ENCODE peak calls at places on chromosomes 4 and X, in six cellular contexts. B, U, H, Y, N and D are unnamed samples.

GRCh38 chr4:69308634-69309033 is 28.4 kb downstream of the UGT2B28 start:
- DNase-seq in B (no peak), Y (no peak), N (no peak), U (no peak), H (no peak), D (no peak)

GRCh38 chrX:69232945-69233344 is 67.7 kb upstream of the PJA1 start:
- DNase-seq in N (no peak), H (peak), Y (no peak), U (no peak), B (no peak), D (no peak)

GRCh38 chr4:25258980-25259578 is 25.2 kb downstream of the PI4K2B start:
- DNase-seq in H (no peak), B (no peak), N (no peak), U (no peak), Y (no peak), D (no peak)

GRCh38 chrX:77917294-77917933 is 6.9 kb downstream of the ATP7A start:
- DNase-seq in B (no peak), H (no peak), Y (no peak), U (no peak), N (no peak), D (no peak)

GRCh38 chrX:41730101-41730500 is 6.1 kb downstream of the GPR82 start:
- DNase-seq in B (no peak), H (no peak), N (no peak), Y (no peak), U (no peak), D (no peak)

GRCh38 chr4:71303850-71304249 is 35.0 kb upstream of the SLC4A4 start:
- DNase-seq in U (no peak), B (no peak), H (no peak), Y (no peak), N (no peak), D (no peak)

GRCh38 chrX:97159916-97160800 is 276.4 kb downstream of the RPA4 start:
- DNase-seq in B (no peak), H (no peak), U (peak), N (no peak), Y (no peak), D (no peak)

GRCh38 chr4:156710571-156711195 is 260.9 kb downstream of the PDGFC start:
- DNase-seq in Y (no peak), H (no peak), B (no peak), N (no peak), U (peak), D (no peak)

GRCh38 chr4:143336828-143337599 is at the start of gene GAB1:
- DNase-seq in N (no peak), Y (no peak), U (peak), H (peak), B (peak), D (peak)

GRCh38 chr4:3270141-3270611 is 21.2 kb downstream of the MSANTD1 start:
- DNase-seq in Y (no peak), H (no peak), N (no peak), U (no peak), B (no peak), D (no peak)

GRCh38 chr4:184251680-184252000 is 34.0 kb upstream of the ENPP6 start:
- DNase-seq in U (no peak), H (no peak), Y (no peak), N (no peak), B (no peak), D (no peak)

GRCh38 chr4:139022835-139023234 is 7.3 kb downstream of the NOCT start:
- DNase-seq in B (no peak), U (no peak), Y (no peak), N (no peak), H (no peak), D (no peak)

GRCh38 chrX:9788908-9789307 is 2.7 kb downstream of the SHROOM2 start:
- DNase-seq in U (peak), N (no peak), H (no peak), B (no peak), Y (no peak), D (no peak)

GRCh38 chr4:13547563-13548041 is 3.3 kb upstream of the NKX3-2 start:
- DNase-seq in U (no peak), N (no peak), H (no peak), B (peak), Y (no peak), D (peak)

GRCh38 chrX:12956704-12957541 is 18.0 kb upstream of the TMSB4X start:
- DNase-seq in H (peak), N (no peak), U (no peak), B (no peak), Y (peak), D (peak)

GRCh38 chr4:80989921-80990544 is 40.5 kb upstream of the BMP3 start:
- DNase-seq in Y (peak), N (peak), U (peak), B (peak), H (peak), D (no peak)

GRCh38 chr4:180640193-180640592 is 1603.0 kb upstream of the TENM3 start:
- DNase-seq in Y (no peak), H (no peak), N (no peak), B (no peak), U (no peak), D (no peak)

GRCh38 chrX:48470833-48471118 is 716 bp upstream of the SLC38A5 start:
- DNase-seq in U (peak), B (no peak), Y (no peak), H (peak), N (no peak), D (no peak)
- TF ChIP-seq POLR2AphosphoS5 in U (peak), B (no peak), Y (no peak), H (no peak), N (no peak), D (no peak)

GRCh38 chr4:168536448-168536847 is 39.6 kb downstream of the PALLD start:
- DNase-seq in H (peak), N (no peak), Y (no peak), U (no peak), B (no peak), D (no peak)

GRCh38 chr4:168534535-168534934 is 37.7 kb downstream of the PALLD start:
- DNase-seq in H (no peak), U (no peak), Y (no peak), B (no peak), N (no peak), D (no peak)

GRCh38 chr4:168537556-168537955 is 40.7 kb downstream of the PALLD start:
- DNase-seq in Y (no peak), B (no peak), H (no peak), U (no peak), N (no peak), D (no peak)

GRCh38 chr4:168535689-168536088 is 38.8 kb downstream of the PALLD start:
- DNase-seq in U (no peak), Y (no peak), B (no peak), H (no peak), N (no peak), D (no peak)

GRCh38 chr4:168537086-168537485 is 40.2 kb downstream of the PALLD start:
- DNase-seq in U (no peak), H (no peak), B (no peak), N (no peak), Y (no peak), D (no peak)
- TF ChIP-seq TAF1 in U (no peak), H (no peak), B (no peak), N (no peak), Y (no peak), D (no peak)

GRCh38 chr4:6192245-6192644 is 8.1 kb downstream of the JAKMIP1 start:
- DNase-seq in U (peak), Y (no peak), N (no peak), B (no peak), H (peak), D (no peak)

GRCh38 chr4:6190486-6190885 is 9.9 kb downstream of the JAKMIP1 start:
- DNase-seq in Y (no peak), B (no peak), U (no peak), N (no peak), H (no peak), D (no peak)

GRCh38 chr4:6189511-6189910 is 10.8 kb downstream of the JAKMIP1 start:
- DNase-seq in H (no peak), B (no peak), Y (no peak), N (no peak), U (no peak), D (no peak)

GRCh38 chr4:6193399-6193798 is 7.0 kb downstream of the JAKMIP1 start:
- DNase-seq in B (no peak), U (no peak), H (no peak), N (no peak), Y (no peak), D (no peak)

GRCh38 chr4:6191448-6192130 is 8.8 kb downstream of the JAKMIP1 start:
- DNase-seq in N (no peak), B (no peak), Y (no peak), H (no peak), U (peak), D (no peak)
- TF ChIP-seq POLR2A in N (no peak), B (no peak), Y (no peak), H (no peak), U (no peak), D (no peak)

GRCh38 chr4:40196724-40197281 is at the start of gene RHOH:
- DNase-seq in B (no peak), N (no peak), Y (no peak), U (no peak), H (peak), D (no peak)

GRCh38 chr4:40197879-40198689 is 1.3 kb downstream of the RHOH start:
- DNase-seq in Y (no peak), N (no peak), H (peak), U (no peak), B (no peak), D (no peak)

GRCh38 chr4:40200881-40201797 is 4.3 kb downstream of the RHOH start:
- DNase-seq in U (no peak), Y (no peak), H (peak), N (no peak), B (no peak), D (no peak)

GRCh38 chr4:40199999-40200880 is 3.4 kb downstream of the RHOH start:
- DNase-seq in H (peak), N (no peak), Y (peak), B (no peak), U (no peak), D (no peak)

GRCh38 chr4:40199179-40199670 is 2.4 kb downstream of the RHOH start:
- DNase-seq in N (no peak), U (no peak), B (no peak), Y (no peak), H (peak), D (no peak)
- TF ChIP-seq POLR2AphosphoS5 in N (no peak), U (no peak), B (peak), Y (peak), H (no peak), D (no peak)

GRCh38 chr4:10730590-10730989 is 46.0 kb upstream of the CLNK start:
- DNase-seq in B (no peak), H (no peak), Y (peak), U (no peak), N (no peak), D (no peak)
- TF ChIP-seq TAF1 in B (no peak), H (no peak), Y (no peak), U (no peak), N (no peak), D (no peak)

GRCh38 chr4:173041482-173041881 is 127.1 kb upstream of the GALNT7 start:
- DNase-seq in B (no peak), U (no peak), N (no peak), Y (no peak), H (no peak), D (no peak)

GRCh38 chr4:173051697-173052096 is 116.9 kb upstream of the GALNT7 start:
- DNase-seq in U (no peak), B (no peak), Y (no peak), H (peak), N (no peak), D (no peak)

GRCh38 chr4:173046144-173046543 is 122.5 kb upstream of the GALNT7 start:
- DNase-seq in Y (no peak), U (no peak), N (no peak), H (no peak), B (no peak), D (no peak)

GRCh38 chr4:173044340-173044739 is 124.3 kb upstream of the GALNT7 start:
- DNase-seq in N (no peak), H (no peak), Y (no peak), U (no peak), B (no peak), D (no peak)

GRCh38 chr4:173046818-173047217 is 121.8 kb upstream of the GALNT7 start:
- DNase-seq in B (no peak), U (no peak), Y (no peak), H (no peak), N (no peak), D (no peak)
- TF ChIP-seq POLR2A in B (no peak), U (no peak), Y (no peak), H (no peak), N (no peak), D (no peak)

GRCh38 chr4:116427666-116428065 is 657.7 kb downstream of the TRAM1L1 start:
- DNase-seq in Y (no peak), H (no peak), U (no peak), N (no peak), B (no peak), D (no peak)
- TF ChIP-seq POLR2AphosphoS5 in Y (no peak), H (no peak), U (no peak), N (no peak), B (no peak), D (no peak)

GRCh38 chr4:173432430-173432829 is 33.5 kb upstream of the SCRG1 start:
- DNase-seq in H (no peak), U (no peak), B (no peak), N (no peak), Y (no peak), D (no peak)

GRCh38 chr4:173434226-173434625 is 35.3 kb upstream of the SCRG1 start:
- DNase-seq in Y (no peak), H (no peak), N (no peak), B (no peak), U (no peak), D (no peak)

GRCh38 chr4:173436149-173436579 is 37.2 kb upstream of the SCRG1 start:
- DNase-seq in N (no peak), B (no peak), H (no peak), Y (no peak), U (no peak), D (no peak)

GRCh38 chr4:173436866-173437265 is 38.0 kb upstream of the SCRG1 start:
- DNase-seq in H (no peak), B (no peak), U (no peak), N (no peak), Y (no peak), D (no peak)

DNA sequence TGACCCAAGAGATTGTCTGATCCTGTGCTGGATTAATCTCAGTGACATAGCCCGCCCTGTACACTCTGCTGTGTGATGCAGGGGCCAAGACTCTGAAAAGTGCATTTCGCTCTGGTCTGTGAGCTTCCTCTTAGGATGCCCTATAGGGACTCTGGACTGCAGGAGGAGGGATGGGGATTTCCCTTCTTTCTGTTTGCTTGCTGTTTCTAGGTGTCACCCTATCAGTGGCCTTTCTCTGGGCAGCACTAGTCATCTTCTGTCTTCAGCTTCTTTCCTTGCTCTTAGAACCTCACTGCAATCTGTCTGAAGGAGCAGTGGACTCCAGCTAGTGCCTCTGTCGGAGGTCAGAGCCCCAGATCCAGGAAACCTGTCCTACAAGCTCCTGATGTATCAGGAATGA is 34.5 kb upstream of the SCRG1 start:
- DNase-seq in B (no peak), Y (no peak), H (no peak), N (no peak), U (no peak), D (no peak)
- TF ChIP-seq TAF1 in B (no peak), Y (no peak), H (no peak), N (no peak), U (no peak), D (no peak)

DNA sequence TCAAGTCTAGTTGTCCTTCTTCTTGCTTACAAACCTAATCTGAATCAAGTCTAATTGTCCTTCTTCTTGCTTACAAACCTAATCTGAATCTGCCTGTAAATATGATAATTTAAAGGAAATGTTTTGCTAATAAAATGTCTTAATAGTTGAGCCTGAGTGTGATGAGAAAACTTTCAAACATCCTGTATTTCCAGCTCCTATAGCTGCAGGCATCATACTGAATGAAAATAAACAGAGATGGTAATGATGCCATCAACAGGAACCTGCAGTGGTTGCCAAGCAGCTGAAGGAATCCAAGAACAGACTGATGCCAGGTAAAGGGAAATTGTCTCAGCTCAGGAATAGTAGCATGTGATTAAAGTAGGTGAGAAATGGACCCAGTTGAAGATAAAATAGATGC is 156.1 kb upstream of the IRS4 start:
- DNase-seq in B (no peak), N (no peak), Y (no peak), U (no peak), H (no peak), D (no peak)
- TF ChIP-seq POLR2A in B (no peak), N (no peak), Y (no peak), U (no peak), H (no peak), D (no peak)